ENCODE peak calls at places on chromosomes 13 and 19, in nine cellular contexts. M is MM.1S, G is upper lobe of right lung, Q is uterus, V is pancreas, B is stomach, X is ascending aorta, Z is thyroid gland, K is A549. H is an unnamed sample. For H3K9me3, the result is how much of the 10 kb centered on the place peaks cover.

GRCh38 chr19:35030257-35031071 is at the start of gene SCN1B:
- DNase-seq in M (no peak), G (peak), Q (peak), V (peak), B (peak), X (peak), Z (peak), K (peak), H (peak)

GRCh38 chr19:5166262-5166661 is 174.3 kb downstream of the PTPRS start:
- DNase-seq in M (no peak), G (no peak), Q (no peak), V (no peak), B (no peak), X (no peak), Z (no peak), K (peak), H (peak)

GRCh38 chr13:112968380-112968909 is 569 bp upstream of the MCF2L start:
- DNase-seq in M (no peak), G (peak), Q (no peak), V (peak), B (peak), X (no peak), Z (peak), K (no peak), H (no peak)

GRCh38 chr13:106291006-106291405 is 244.5 kb downstream of the EFNB2 start:
- DNase-seq in M (no peak), G (no peak), Q (no peak), V (no peak), B (no peak), X (no peak), Z (no peak), K (no peak), H (peak)

GRCh38 chr13:55440465-55441085 is 1700.1 kb upstream of the PRR20A start:
- DNase-seq in M (no peak), G (no peak), Q (no peak), V (no peak), B (no peak), X (no peak), Z (no peak), K (no peak), H (no peak)

GRCh38 chr19:15452111-15453047 is 2.6 kb upstream of the WIZ start:
- DNase-seq in M (no peak), G (peak), Q (peak), V (peak), B (peak), X (peak), Z (peak), K (peak), H (peak)

GRCh38 chr13:40058757-40059236 is 403.3 kb downstream of the COG6 start:
- DNase-seq in M (no peak), G (no peak), Q (no peak), V (no peak), B (no peak), X (no peak), Z (no peak), K (no peak), H (peak)

GRCh38 chr13:66624302-66624701 is 605.8 kb downstream of the PCDH9 start:
- DNase-seq in M (no peak), G (no peak), Q (no peak), V (no peak), B (no peak), X (no peak), Z (no peak), K (no peak), H (no peak)

GRCh38 chr19:16444273-16444597 is 27.5 kb downstream of the EPS15L1 start:
- DNase-seq in M (no peak), G (no peak), Q (no peak), V (no peak), B (no peak), X (no peak), Z (no peak), K (no peak), H (no peak)

GRCh38 chr19:5914946-5915781 is 1.1 kb downstream of the CAPS start:
- DNase-seq in M (no peak), G (peak), Q (no peak), V (peak), B (peak), X (no peak), Z (peak), K (no peak), H (peak)

GRCh38 chr19:14385492-14385891 is 4.2 kb downstream of the ADGRE5 start:
- DNase-seq in M (no peak), G (no peak), Q (no peak), V (no peak), B (no peak), X (no peak), Z (no peak), K (no peak), H (no peak)

GRCh38 chr13:31978021-31978420 is 53.6 kb upstream of the FRY start:
- DNase-seq in M (no peak), G (no peak), Q (no peak), V (no peak), B (no peak), X (no peak), Z (peak), K (no peak), H (no peak)

GRCh38 chr19:16366433-16367268 is 42.0 kb downstream of the KLF2 start:
- DNase-seq in M (peak), G (no peak), Q (no peak), V (no peak), B (no peak), X (no peak), Z (no peak), K (no peak), H (no peak)

GRCh38 chr19:57443121-57443696 is 8.1 kb downstream of the ZNF749 start:
- DNase-seq in M (no peak), G (no peak), Q (no peak), V (no peak), B (no peak), X (no peak), Z (peak), K (peak), H (no peak)

GRCh38 chr19:57437931-57438330 is 2.8 kb downstream of the ZNF749 start:
- DNase-seq in M (no peak), G (no peak), Q (no peak), V (no peak), B (no peak), X (no peak), Z (no peak), K (no peak), H (no peak)

GRCh38 chr19:57438925-57439324 is 3.8 kb downstream of the ZNF749 start:
- DNase-seq in M (no peak), G (no peak), Q (no peak), V (no peak), B (no peak), X (no peak), Z (no peak), K (no peak), H (no peak)

GRCh38 chr19:57436392-57436791 is 1.3 kb downstream of the ZNF749 start:
- DNase-seq in M (no peak), G (no peak), Q (no peak), V (no peak), B (no peak), X (no peak), Z (no peak), K (no peak), H (no peak)

GRCh38 chr19:57441979-57442752 is 7.0 kb downstream of the ZNF749 start:
- DNase-seq in M (no peak), G (no peak), Q (no peak), V (no peak), B (no peak), X (no peak), Z (no peak), K (no peak), H (no peak)
- H3K9me3 ChIP-seq in M (under half), G (under half), Q (under half), V (under half), B (under half), X (half or more), Z (under half), K (half or more), H (under half)

GRCh38 chr13:46756977-46757376 is 40.0 kb downstream of the ESD start:
- DNase-seq in M (no peak), G (no peak), Q (no peak), V (no peak), B (no peak), X (no peak), Z (no peak), K (no peak), H (no peak)

GRCh38 chr13:46759861-46760260 is 37.1 kb downstream of the ESD start:
- DNase-seq in M (no peak), G (no peak), Q (no peak), V (no peak), B (no peak), X (no peak), Z (no peak), K (peak), H (no peak)

GRCh38 chr13:46757640-46758039 is 39.3 kb downstream of the ESD start:
- DNase-seq in M (no peak), G (no peak), Q (no peak), V (no peak), B (no peak), X (no peak), Z (no peak), K (no peak), H (no peak)

GRCh38 chr13:46761174-46761573 is 35.8 kb downstream of the ESD start:
- DNase-seq in M (no peak), G (no peak), Q (no peak), V (no peak), B (no peak), X (no peak), Z (no peak), K (no peak), H (no peak)

DNA sequence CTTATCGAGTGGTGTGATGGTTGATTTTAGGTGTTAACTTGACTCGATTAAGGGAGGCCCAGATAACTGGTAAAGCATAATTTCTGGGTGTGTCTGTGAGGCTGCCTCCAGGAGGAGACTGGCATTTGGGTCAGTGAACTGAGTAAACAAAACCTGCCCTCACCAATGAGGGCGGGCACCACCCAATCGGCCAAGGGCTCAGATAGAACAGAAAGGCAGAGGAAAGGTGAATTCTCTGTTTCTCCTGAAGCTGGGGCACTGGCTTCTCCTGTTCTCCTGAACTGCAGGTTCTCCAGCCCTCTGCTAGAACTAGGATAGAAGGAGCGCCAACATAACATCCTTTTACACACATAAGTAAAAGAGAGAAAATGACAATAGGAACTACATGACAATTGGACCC is 35.1 kb downstream of the ESD start:
- DNase-seq in M (no peak), G (no peak), Q (no peak), V (no peak), B (peak), X (no peak), Z (no peak), K (no peak), H (no peak)
- TF ChIP-seq CTCF in M (no peak), G (no peak), Q (no peak), V (no peak), B (no peak), X (no peak), Z (no peak), K (no peak), H (no peak)

GRCh38 chr19:4018775-4019504 is 11.4 kb downstream of the PIAS4 start:
- DNase-seq in M (no peak), G (no peak), Q (no peak), V (no peak), B (no peak), X (no peak), Z (no peak), K (no peak), H (no peak)
- H3K27ac ChIP-seq in M (no peak), G (no peak), Q (no peak), V (no peak), B (peak), X (no peak), Z (no peak), K (no peak), H (no peak)

DNA sequence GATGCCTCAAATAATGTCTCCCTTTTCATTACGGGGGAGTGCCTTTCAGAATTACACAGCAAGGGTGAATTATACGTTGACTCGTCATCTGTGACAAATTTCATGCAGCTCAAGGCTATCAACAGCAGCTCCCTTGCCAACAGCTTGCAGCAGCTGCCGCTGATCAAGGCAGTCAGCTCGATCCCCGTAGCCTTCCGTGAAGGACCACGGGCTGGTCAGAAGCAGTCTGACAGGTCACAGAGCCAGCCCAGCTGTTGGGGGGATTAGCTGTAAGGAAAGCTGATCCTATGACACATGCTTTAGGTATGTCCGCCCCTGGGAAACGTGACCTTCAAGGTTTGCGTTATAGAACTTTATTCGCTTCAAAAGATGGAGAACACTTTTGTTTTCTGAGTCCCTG is 62.8 kb upstream of the USP29 start:
- DNase-seq in M (no peak), G (no peak), Q (peak), V (no peak), B (peak), X (no peak), Z (no peak), K (no peak), H (no peak)
- H3K9me3 ChIP-seq in M (under half), G (under half), Q (under half), V (under half), B (under half), X (under half), Z (under half), K (half or more), H (under half)

GRCh38 chr19:40247735-40248262 is 21.3 kb upstream of the CCNP start:
- DNase-seq in M (no peak), G (no peak), Q (no peak), V (no peak), B (no peak), X (no peak), Z (peak), K (no peak), H (no peak)

GRCh38 chr19:40245506-40246128 is 19.1 kb upstream of the CCNP start:
- DNase-seq in M (no peak), G (no peak), Q (no peak), V (no peak), B (no peak), X (no peak), Z (no peak), K (no peak), H (no peak)

GRCh38 chr19:40246292-40247073 is 20.0 kb upstream of the CCNP start:
- DNase-seq in M (no peak), G (no peak), Q (no peak), V (no peak), B (no peak), X (no peak), Z (no peak), K (no peak), H (no peak)

GRCh38 chr19:40249201-40249600 is 22.7 kb upstream of the CCNP start:
- DNase-seq in M (no peak), G (no peak), Q (no peak), V (no peak), B (no peak), X (no peak), Z (no peak), K (no peak), H (no peak)

GRCh38 chr19:40247178-40247577 is 20.7 kb upstream of the CCNP start:
- DNase-seq in M (no peak), G (no peak), Q (no peak), V (no peak), B (no peak), X (no peak), Z (peak), K (no peak), H (no peak)
- TF ChIP-seq CTCF in M (no peak), G (no peak), Q (no peak), V (no peak), B (no peak), X (no peak), Z (no peak), K (no peak), H (no peak)

GRCh38 chr13:23851106-23851505 is 38.1 kb downstream of the MIPEP start:
- DNase-seq in M (no peak), G (no peak), Q (no peak), V (no peak), B (no peak), X (no peak), Z (no peak), K (no peak), H (no peak)

GRCh38 chr13:23848019-23848418 is 41.2 kb downstream of the MIPEP start:
- DNase-seq in M (no peak), G (no peak), Q (no peak), V (no peak), B (no peak), X (no peak), Z (no peak), K (no peak), H (no peak)

GRCh38 chr13:23848639-23849282 is 40.4 kb downstream of the MIPEP start:
- DNase-seq in M (no peak), G (no peak), Q (no peak), V (no peak), B (no peak), X (no peak), Z (no peak), K (no peak), H (no peak)

GRCh38 chr13:23849670-23850069 is 39.5 kb downstream of the MIPEP start:
- DNase-seq in M (no peak), G (no peak), Q (no peak), V (no peak), B (no peak), X (no peak), Z (no peak), K (no peak), H (no peak)

DNA sequence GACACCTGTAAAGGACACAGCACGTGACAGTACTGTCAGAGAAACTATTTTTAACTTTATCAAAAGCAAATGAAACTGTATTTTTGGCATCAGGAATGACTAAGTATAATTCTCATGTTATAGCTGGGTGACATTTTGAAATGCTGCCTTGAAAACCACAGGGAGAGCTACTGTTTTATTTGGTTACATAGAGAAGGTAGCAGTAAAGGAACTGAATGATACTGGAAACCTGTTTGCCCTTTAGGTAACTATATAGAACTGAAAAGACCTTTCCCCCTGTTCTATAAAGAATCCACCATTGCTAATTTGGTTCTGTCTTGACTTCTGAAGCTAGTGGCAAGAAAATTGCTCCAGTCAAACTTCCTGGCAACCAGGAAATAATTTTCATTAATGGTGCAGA is 39.1 kb downstream of the MIPEP start:
- DNase-seq in M (no peak), G (no peak), Q (no peak), V (no peak), B (no peak), X (no peak), Z (no peak), K (no peak), H (no peak)
- H3K27ac ChIP-seq in M (no peak), G (no peak), Q (no peak), V (no peak), B (no peak), X (no peak), Z (no peak), K (no peak), H (no peak)